ENCODE peak calls at places on chromosomes 5 and 9, in six cellular contexts. P is A673; I is fibroblast of lung; S is ovary; M is lower lobe of right lung; B is CD8-positive, alpha-beta T cell. R is an unnamed sample.

GRCh38 chr9:73780916-73781315 is 629.3 kb downstream of the ANXA1 start:
- DNase-seq in P (peak; percentile 2), I (peak; percentile 69), S (no peak), M (no peak), B (no peak), R (peak; percentile 20)

GRCh38 chr9:96619109-96619435 is 571 bp downstream of the CDC14B start:
- DNase-seq in P (no peak), I (no peak), S (peak; percentile 30), M (no peak), B (no peak), R (peak; percentile 18)

GRCh38 chr5:78221964-78222451 is 72.5 kb downstream of the AP3B1 start:
- DNase-seq in P (peak; percentile 10), I (no peak), S (no peak), M (no peak), B (no peak), R (no peak)

GRCh38 chr9:16135916-16136315 is 583.1 kb downstream of the CCDC171 start:
- DNase-seq in P (no peak), I (no peak), S (no peak), M (no peak), B (no peak), R (no peak)

GRCh38 chr5:35201291-35201690 is 29.0 kb downstream of the PRLR start:
- DNase-seq in P (no peak), I (no peak), S (no peak), M (no peak), B (no peak), R (no peak)

GRCh38 chr9:80492221-80492620 is 920.5 kb downstream of the TLE4 start:
- DNase-seq in P (no peak), I (peak; percentile 35), S (no peak), M (peak; percentile 59), B (no peak), R (peak; percentile 32)

GRCh38 chr5:36658016-36658415 is 51.6 kb downstream of the SLC1A3 start:
- DNase-seq in P (no peak), I (no peak), S (no peak), M (no peak), B (no peak), R (no peak)

GRCh38 chr5:170312666-170313065 is 15.1 kb upstream of the LCP2 start:
- DNase-seq in P (no peak), I (no peak), S (no peak), M (no peak), B (no peak), R (no peak)

GRCh38 chr5:2758632-2759031 is 7.2 kb upstream of the IRX2 start:
- DNase-seq in P (no peak), I (no peak), S (no peak), M (no peak), B (no peak), R (no peak)

DNA sequence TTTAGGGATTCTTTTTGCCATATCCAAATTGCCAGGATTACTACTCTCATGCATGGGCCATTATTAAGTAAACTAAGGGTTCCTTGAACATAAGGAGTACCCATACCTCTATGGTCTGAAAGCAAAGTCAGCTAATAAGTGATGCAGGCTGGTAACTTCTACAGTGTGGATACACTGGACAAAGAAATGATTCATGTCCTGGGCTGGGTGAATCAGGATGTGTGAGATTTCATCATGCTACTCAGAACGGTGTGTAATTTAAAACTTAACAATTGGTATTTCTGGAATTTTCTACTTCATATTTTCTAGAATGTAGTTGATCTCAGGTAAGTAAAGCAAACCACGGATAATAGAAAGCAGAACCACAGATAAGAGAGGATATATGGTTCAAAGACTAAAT is 428.8 kb downstream of the CHSY3 start:
- DNase-seq in P (no peak), I (peak; percentile 26), S (no peak), M (no peak), B (no peak), R (no peak)
- H3K4me1 ChIP-seq in P (no peaks in the 10 kb centered on the region), I (no peaks in the 10 kb centered on the region), S (no peaks in the 10 kb centered on the region), M (no peaks in the 10 kb centered on the region), B (no peaks in the 10 kb centered on the region), R (peaks cover 12% of the 10 kb centered on the region)

GRCh38 chr5:173604141-173604540 is 12.3 kb downstream of the BOD1 start:
- DNase-seq in P (no peak), I (no peak), S (no peak), M (no peak), B (no peak), R (no peak)
- H3K36me3 ChIP-seq in P (peaks cover 35% of the 10 kb centered on the region), I (peaks cover 8% of the 10 kb centered on the region), S (no peaks in the 10 kb centered on the region), M (peaks cover 48% of the 10 kb centered on the region), B (peaks cover 43% of the 10 kb centered on the region), R (peaks cover 52% of the 10 kb centered on the region)

GRCh38 chr9:110156902-110157301 is 51.1 kb downstream of the C9orf152 start:
- DNase-seq in P (peak; percentile 61), I (peak; percentile 46), S (no peak), M (no peak), B (no peak), R (no peak)

GRCh38 chr9:110156416-110156815 is 51.5 kb downstream of the C9orf152 start:
- DNase-seq in P (no peak), I (no peak), S (no peak), M (no peak), B (no peak), R (no peak)

GRCh38 chr9:110155744-110156143 is 52.2 kb downstream of the C9orf152 start:
- DNase-seq in P (no peak), I (no peak), S (no peak), M (no peak), B (no peak), R (no peak)

GRCh38 chr9:110152704-110153374 is 55.1 kb downstream of the C9orf152 start:
- DNase-seq in P (peak; percentile 74), I (peak; percentile 74), S (no peak), M (no peak), B (no peak), R (peak; percentile 83)

GRCh38 chr9:110153431-110153830 is 54.5 kb downstream of the C9orf152 start:
- DNase-seq in P (no peak), I (no peak), S (no peak), M (no peak), B (no peak), R (no peak)
- H3K4me1 ChIP-seq in P (no peaks in the 10 kb centered on the region), I (peaks cover 23% of the 10 kb centered on the region), S (no peaks in the 10 kb centered on the region), M (peaks cover 88% of the 10 kb centered on the region), B (peaks cover 31% of the 10 kb centered on the region), R (peaks cover 4% of the 10 kb centered on the region)

GRCh38 chr9:120405860-120406259 is 174.1 kb downstream of the CDK5RAP2 start:
- DNase-seq in P (no peak), I (no peak), S (no peak), M (no peak), B (no peak), R (no peak)

GRCh38 chr9:120402741-120403542 is 177.0 kb downstream of the CDK5RAP2 start:
- DNase-seq in P (peak; percentile 51), I (peak; percentile 95), S (no peak), M (no peak), B (no peak), R (no peak)

GRCh38 chr9:120405134-120405533 is 174.8 kb downstream of the CDK5RAP2 start:
- DNase-seq in P (no peak), I (no peak), S (no peak), M (no peak), B (no peak), R (no peak)

GRCh38 chr9:120399940-120400339 is 180.0 kb downstream of the CDK5RAP2 start:
- DNase-seq in P (no peak), I (no peak), S (no peak), M (no peak), B (no peak), R (no peak)

GRCh38 chr9:120403543-120403856 is 176.5 kb downstream of the CDK5RAP2 start:
- DNase-seq in P (no peak), I (no peak), S (no peak), M (no peak), B (no peak), R (no peak)
- H3K36me3 ChIP-seq in P (peaks cover 79% of the 10 kb centered on the region), I (peaks cover 14% of the 10 kb centered on the region), S (no peaks in the 10 kb centered on the region), M (peaks cover 97% of the 10 kb centered on the region), B (peaks cover 50% of the 10 kb centered on the region), R (peaks cover 87% of the 10 kb centered on the region)

GRCh38 chr9:2262809-2263510 is 247.8 kb downstream of the SMARCA2 start:
- DNase-seq in P (no peak), I (no peak), S (no peak), M (no peak), B (no peak), R (no peak)
- H3K4me1 ChIP-seq in P (peaks cover 11% of the 10 kb centered on the region), I (no peaks in the 10 kb centered on the region), S (peaks cover 4% of the 10 kb centered on the region), M (peaks cover 9% of the 10 kb centered on the region), B (no peaks in the 10 kb centered on the region), R (peaks cover 8% of the 10 kb centered on the region)

GRCh38 chr5:57407391-57407790 is 75.2 kb downstream of the ACTBL2 start:
- DNase-seq in P (no peak), I (no peak), S (no peak), M (no peak), B (no peak), R (no peak)
- H3K36me3 ChIP-seq in P (no peaks in the 10 kb centered on the region), I (no peaks in the 10 kb centered on the region), S (no peaks in the 10 kb centered on the region), M (no peaks in the 10 kb centered on the region), B (no peaks in the 10 kb centered on the region), R (no peaks in the 10 kb centered on the region)

DNA sequence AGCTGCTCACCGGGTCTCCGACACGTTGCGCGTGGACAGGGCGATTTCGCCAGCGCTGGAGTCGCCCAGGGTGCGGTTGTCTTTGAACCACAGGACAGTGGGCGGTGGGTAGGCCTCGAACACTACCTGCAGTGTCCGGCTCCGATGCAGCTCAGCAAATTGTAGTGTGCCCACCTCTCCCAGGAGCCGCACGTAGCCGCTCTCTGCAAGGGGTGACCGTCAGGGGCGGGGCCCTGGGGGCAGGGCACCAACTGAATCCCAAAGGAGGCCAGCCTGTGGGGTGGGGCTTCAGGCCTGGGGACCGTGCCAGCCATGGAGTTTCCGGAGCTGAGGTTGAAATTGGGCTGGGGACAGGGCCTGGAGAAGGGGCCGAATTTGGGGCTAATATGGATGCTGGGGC is 22.9 kb downstream of the PDGFRB start:
- DNase-seq in P (no peak), I (no peak), S (peak; percentile 47), M (no peak), B (no peak), R (no peak)
- H3K4me1 ChIP-seq in P (peaks cover 7% of the 10 kb centered on the region), I (peaks cover 70% of the 10 kb centered on the region), S (peaks cover 26% of the 10 kb centered on the region), M (peaks cover 36% of the 10 kb centered on the region), B (no peaks in the 10 kb centered on the region), R (peaks cover 8% of the 10 kb centered on the region)

DNA sequence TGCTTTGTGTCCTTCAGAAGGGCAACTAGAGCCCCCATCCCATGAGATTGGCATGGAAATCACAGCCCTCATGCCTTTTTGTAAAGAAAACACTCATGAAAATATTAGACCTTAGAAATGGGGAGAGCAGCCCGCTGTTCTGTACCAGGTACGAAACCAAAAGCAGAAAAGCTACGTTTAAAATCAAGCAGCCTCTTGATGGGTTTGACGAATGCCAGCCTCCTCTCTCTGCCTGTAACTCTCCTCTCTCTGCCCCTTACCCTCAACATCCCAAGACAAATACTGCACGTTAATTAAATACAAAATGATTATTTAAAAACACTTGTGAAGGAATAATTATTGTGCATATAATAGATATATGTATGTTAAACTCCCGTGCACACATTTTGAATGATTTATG is 331.7 kb upstream of the PANK3 start:
- DNase-seq in P (no peak), I (no peak), S (no peak), M (no peak), B (no peak), R (no peak)
- H3K36me3 ChIP-seq in P (no peaks in the 10 kb centered on the region), I (no peaks in the 10 kb centered on the region), S (no peaks in the 10 kb centered on the region), M (no peaks in the 10 kb centered on the region), B (no peaks in the 10 kb centered on the region), R (no peaks in the 10 kb centered on the region)